ENCODE peak calls at places on chromosomes 13 and 19, in five cellular contexts. W, N, R, T and P are unnamed samples.
A peak's percentile ranks its signal among the peaks of the same experiment; 100 is the strongest.

GRCh38 chr19:11373885-11374448 is 499 bp upstream of the SWSAP1 start:
- DNase-seq in W (no peak), N (no peak), R (no peak), T (no peak), P (no peak)

GRCh38 chr13:42906257-42906656 is 85.8 kb downstream of the EPSTI1 start:
- DNase-seq in W (no peak), N (no peak), R (no peak), T (no peak), P (no peak)

GRCh38 chr13:28819748-28820098 is 416 bp upstream of the MTUS2 start:
- DNase-seq in W (peak; percentile 92), N (peak; percentile 71), R (peak; percentile 92), T (no peak), P (no peak)

GRCh38 chr19:40175820-40176219 is 15.4 kb upstream of the MAP3K10 start:
- DNase-seq in W (no peak), N (no peak), R (no peak), T (no peak), P (no peak)

GRCh38 chr19:24033962-24034342 is 53.0 kb upstream of the ZNF254 start:
- DNase-seq in W (peak; percentile 79), N (peak; percentile 82), R (no peak), T (no peak), P (no peak)

GRCh38 chr13:36212789-36213188 is 1.6 kb downstream of the SOHLH2 start:
- DNase-seq in W (no peak), N (no peak), R (no peak), T (no peak), P (no peak)

GRCh38 chr19:1244693-1245451 is 3.3 kb downstream of the ATP5F1D start:
- DNase-seq in W (peak; percentile 90), N (peak; percentile 62), R (no peak), T (peak; percentile 92), P (no peak)

GRCh38 chr19:16660763-16661479 is at the start of gene TMEM38A:
- DNase-seq in W (peak; percentile 80), N (peak; percentile 52), R (peak; percentile 75), T (peak; percentile 92), P (no peak)

GRCh38 chr13:31909889-31910551 is 121.6 kb upstream of the FRY start:
- DNase-seq in W (no peak), N (peak; percentile 87), R (peak; percentile 73), T (no peak), P (no peak)

GRCh38 chr13:64278493-64278892 is 2862.8 kb upstream of the PCDH20 start:
- DNase-seq in W (no peak), N (peak; percentile 56), R (no peak), T (no peak), P (no peak)

GRCh38 chr13:47875206-47875605 is 125.9 kb downstream of the SUCLA2 start:
- DNase-seq in W (no peak), N (no peak), R (no peak), T (no peak), P (no peak)

GRCh38 chr13:113854238-113855011 is 9.5 kb downstream of the GAS6 start:
- DNase-seq in W (peak; percentile 76), N (peak; percentile 84), R (peak; percentile 54), T (peak; percentile 69), P (peak; percentile 48)

GRCh38 chr13:113207890-113208423 is 512 bp downstream of the PCID2 start:
- DNase-seq in W (peak; percentile 86), N (peak; percentile 80), R (peak; percentile 76), T (no peak), P (no peak)

GRCh38 chr19:472005-472858 is 11.4 kb upstream of the SHC2 start:
- DNase-seq in W (no peak), N (peak; percentile 58), R (no peak), T (no peak), P (no peak)

GRCh38 chr13:50412046-50412617 is 396.9 kb downstream of the KCNRG start:
- DNase-seq in W (no peak), N (peak; percentile 49), R (no peak), T (no peak), P (no peak)

GRCh38 chr13:38752726-38753125 is 65.8 kb downstream of the FREM2 start:
- DNase-seq in W (no peak), N (no peak), R (peak; percentile 46), T (no peak), P (no peak)

GRCh38 chr19:35436477-35437141 is 11.4 kb upstream of the FFAR2 start:
- DNase-seq in W (peak; percentile 57), N (peak; percentile 47), R (no peak), T (no peak), P (no peak)

GRCh38 chr13:39263033-39263432 is 224.8 kb downstream of the NHLRC3 start:
- DNase-seq in W (no peak), N (peak; percentile 72), R (peak; percentile 86), T (no peak), P (no peak)

GRCh38 chr13:39602614-39603366 is at the start of gene LHFPL6:
- DNase-seq in W (peak; percentile 95), N (peak; percentile 94), R (peak; percentile 91), T (peak; percentile 87), P (peak; percentile 51)

GRCh38 chr19:55086730-55087541 is 11.3 kb downstream of the EPS8L1 start:
- DNase-seq in W (peak; percentile 98), N (peak; percentile 98), R (peak; percentile 99), T (peak; percentile 90), P (peak; percentile 76)

GRCh38 chr13:90757127-90757680 is 590.3 kb upstream of the MIR17HG start:
- DNase-seq in W (no peak), N (no peak), R (no peak), T (no peak), P (no peak)

GRCh38 chr13:100526299-100527030 is 62.1 kb downstream of the GGACT start:
- DNase-seq in W (no peak), N (peak; percentile 13), R (peak; percentile 55), T (no peak), P (no peak)

GRCh38 chr19:1167687-1168561 is 6.1 kb downstream of the SBNO2 start:
- DNase-seq in W (no peak), N (no peak), R (no peak), T (peak; percentile 77), P (no peak)

GRCh38 chr13:88979465-88980180 is 1308.5 kb downstream of the SLITRK5 start:
- DNase-seq in W (no peak), N (no peak), R (no peak), T (no peak), P (peak; percentile 75)

GRCh38 chr13:92303428-92303827 is 905.0 kb downstream of the GPC5 start:
- DNase-seq in W (no peak), N (peak; percentile 77), R (no peak), T (no peak), P (peak; percentile 43)

GRCh38 chr19:46404039-46404883 is 9.1 kb downstream of the CCDC8 start:
- DNase-seq in W (peak; percentile 85), N (peak; percentile 84), R (peak; percentile 90), T (peak; percentile 61), P (no peak)

GRCh38 chr19:708154-709141 is at the start of gene PALM:
- DNase-seq in W (no peak), N (no peak), R (peak; percentile 87), T (no peak), P (no peak)

GRCh38 chr13:71513414-71514063 is 353.5 kb downstream of the DACH1 start:
- DNase-seq in W (no peak), N (no peak), R (no peak), T (no peak), P (no peak)

GRCh38 chr19:3187662-3188511 is 2.2 kb downstream of the NCLN start:
- DNase-seq in W (peak; percentile 69), N (no peak), R (no peak), T (no peak), P (no peak)

GRCh38 chr19:35461050-35461449 is 13.0 kb downstream of the FFAR2 start:
- DNase-seq in W (no peak), N (no peak), R (no peak), T (no peak), P (no peak)

GRCh38 chr13:98890186-98890585 is 87.7 kb downstream of the DOCK9 start:
- DNase-seq in W (no peak), N (peak; percentile 80), R (no peak), T (no peak), P (peak; percentile 92)

DNA sequence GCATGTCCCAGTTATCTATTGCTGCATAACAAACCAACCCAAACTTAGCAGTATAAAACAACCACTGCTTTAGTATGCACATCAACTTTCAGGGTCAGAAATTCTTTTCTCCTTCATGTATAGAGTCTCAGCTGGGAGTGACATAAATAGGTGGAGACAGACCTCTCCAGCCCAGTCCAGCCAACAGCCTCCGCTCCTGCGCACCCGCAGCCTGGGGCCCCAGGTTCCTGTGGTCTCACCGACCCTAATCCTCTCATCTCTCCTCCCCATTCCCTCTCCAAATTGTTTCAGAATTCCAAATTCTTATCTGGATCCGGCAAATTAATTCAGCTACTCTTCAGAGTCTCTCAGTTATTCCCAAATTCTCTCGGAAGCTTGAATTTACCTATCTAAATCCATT is 522 bp upstream of the ATP12A start:
- DNase-seq in W (no peak), N (no peak), R (no peak), T (no peak), P (no peak)
- H3K4me3 ChIP-seq in W (no peak overlapping the region), N (no peak overlapping the region), R (peak overlapping the region; percentile 58), T (no peak overlapping the region), P (no peak overlapping the region)

GRCh38 chr19:48897181-48897580 is 1.4 kb downstream of the TULP2 start:
- DNase-seq in W (no peak), N (no peak), R (no peak), T (no peak), P (no peak)

GRCh38 chr19:48899781-48900476 is at the start of gene NUCB1:
- DNase-seq in W (peak; percentile 100), N (peak; percentile 99), R (peak; percentile 100), T (peak; percentile 99), P (peak; percentile 92)

GRCh38 chr19:48900477-48901452 is 653 bp downstream of the NUCB1 start:
- DNase-seq in W (no peak), N (peak; percentile 60), R (peak; percentile 66), T (peak; percentile 85), P (no peak)

GRCh38 chr19:48895226-48895625 is 3.3 kb downstream of the TULP2 start:
- DNase-seq in W (no peak), N (no peak), R (no peak), T (no peak), P (no peak)

GRCh38 chr19:48896191-48896720 is 2.3 kb downstream of the TULP2 start:
- DNase-seq in W (peak; percentile 87), N (peak; percentile 82), R (peak; percentile 98), T (peak; percentile 88), P (no peak)
- H3K4me3 ChIP-seq in W (no peak overlapping the region), N (peak overlapping the region; percentile 42), R (no peak overlapping the region), T (peak overlapping the region; percentile 35), P (peak overlapping the region; percentile 33)

GRCh38 chr19:57362419-57362818 is 932 bp upstream of the TRAPPC2B start:
- DNase-seq in W (no peak), N (no peak), R (no peak), T (no peak), P (no peak)
- H3K4me3 ChIP-seq in W (no peak overlapping the region), N (peak overlapping the region; percentile 73), R (peak overlapping the region; percentile 89), T (peak overlapping the region; percentile 68), P (peak overlapping the region; percentile 68)

GRCh38 chr13:40697711-40698110 is 31.3 kb upstream of the FOXO1 start:
- DNase-seq in W (no peak), N (no peak), R (no peak), T (no peak), P (no peak)
- H3K4me3 ChIP-seq in W (no peak overlapping the region), N (no peak overlapping the region), R (no peak overlapping the region), T (no peak overlapping the region), P (no peak overlapping the region)